ENCODE peak calls at places on chromosomes 6 and 20, in five cellular contexts. One of them, this sample, is unnamed.

GRCh38 chr6:21840428-21840827 is 246.9 kb downstream of the SOX4 start:
- DNase-seq in fibroblast of pulmonary artery: peak
- DNase-seq in GM12865: no peak
- DNase-seq in ascending aorta: no peak
- DNase-seq in sigmoid colon: no peak
- DNase-seq in this sample: no peak

GRCh38 chr6:157605484-157605883 is 217.6 kb upstream of the SNX9 start:
- DNase-seq in fibroblast of pulmonary artery: no peak
- DNase-seq in GM12865: no peak
- DNase-seq in ascending aorta: no peak
- DNase-seq in sigmoid colon: no peak
- DNase-seq in this sample: no peak

GRCh38 chr6:17725083-17725482 is 18.4 kb upstream of the NUP153 start:
- DNase-seq in fibroblast of pulmonary artery: peak
- DNase-seq in GM12865: no peak
- DNase-seq in ascending aorta: no peak
- DNase-seq in sigmoid colon: peak
- DNase-seq in this sample: no peak

GRCh38 chr20:49594143-49594928 is 26.4 kb upstream of the PTGIS start:
- DNase-seq in fibroblast of pulmonary artery: peak
- DNase-seq in GM12865: peak
- DNase-seq in ascending aorta: no peak
- DNase-seq in sigmoid colon: peak
- DNase-seq in this sample: no peak

GRCh38 chr6:33851959-33852358 is 48.2 kb upstream of the MLN start:
- DNase-seq in fibroblast of pulmonary artery: peak
- DNase-seq in GM12865: peak
- DNase-seq in ascending aorta: no peak
- DNase-seq in sigmoid colon: no peak
- DNase-seq in this sample: no peak

GRCh38 chr20:36483919-36484808 is 57.2 kb upstream of the MYL9 start:
- DNase-seq in fibroblast of pulmonary artery: no peak
- DNase-seq in GM12865: peak
- DNase-seq in ascending aorta: no peak
- DNase-seq in sigmoid colon: no peak
- DNase-seq in this sample: no peak

GRCh38 chr6:139981810-139982550 is 607.5 kb upstream of the CITED2 start:
- DNase-seq in fibroblast of pulmonary artery: peak
- DNase-seq in GM12865: peak
- DNase-seq in ascending aorta: no peak
- DNase-seq in sigmoid colon: no peak
- DNase-seq in this sample: no peak

GRCh38 chr20:38692436-38693411 is 31.6 kb upstream of the SLC32A1 start:
- DNase-seq in fibroblast of pulmonary artery: peak
- DNase-seq in GM12865: peak
- DNase-seq in ascending aorta: no peak
- DNase-seq in sigmoid colon: no peak
- DNase-seq in this sample: peak

GRCh38 chr6:139605350-139605749 is 230.9 kb upstream of the CITED2 start:
- DNase-seq in fibroblast of pulmonary artery: peak
- DNase-seq in GM12865: no peak
- DNase-seq in ascending aorta: no peak
- DNase-seq in sigmoid colon: no peak
- DNase-seq in this sample: no peak

GRCh38 chr6:28587746-28588075 is 62.0 kb downstream of the GPX5 start:
- DNase-seq in fibroblast of pulmonary artery: peak
- DNase-seq in GM12865: no peak
- DNase-seq in ascending aorta: no peak
- DNase-seq in sigmoid colon: no peak
- DNase-seq in this sample: no peak

GRCh38 chr6:119348308-119349040 is 1.1 kb downstream of the MAN1A1 start:
- DNase-seq in fibroblast of pulmonary artery: no peak
- DNase-seq in GM12865: peak
- DNase-seq in ascending aorta: no peak
- DNase-seq in sigmoid colon: peak
- DNase-seq in this sample: no peak

GRCh38 chr20:32685541-32686529 is 12.1 kb upstream of the C20orf203 start:
- DNase-seq in fibroblast of pulmonary artery: peak
- DNase-seq in GM12865: no peak
- DNase-seq in ascending aorta: no peak
- DNase-seq in sigmoid colon: no peak
- DNase-seq in this sample: no peak

GRCh38 chr6:116779569-116780164 is 14.1 kb upstream of the FAM162B start:
- DNase-seq in fibroblast of pulmonary artery: peak
- DNase-seq in GM12865: peak
- DNase-seq in ascending aorta: no peak
- DNase-seq in sigmoid colon: no peak
- DNase-seq in this sample: peak

GRCh38 chr20:17969884-17970409 is 1.1 kb downstream of the MGME1 start:
- DNase-seq in fibroblast of pulmonary artery: peak
- DNase-seq in GM12865: peak
- DNase-seq in ascending aorta: no peak
- DNase-seq in sigmoid colon: no peak
- DNase-seq in this sample: no peak

GRCh38 chr20:17968366-17969275 is at the start of the genes MGME1 and SNX5:
- DNase-seq in fibroblast of pulmonary artery: peak
- DNase-seq in GM12865: peak
- DNase-seq in ascending aorta: peak
- DNase-seq in sigmoid colon: peak
- DNase-seq in this sample: peak

GRCh38 chr20:17969276-17969883 is 562 bp downstream of the MGME1 start:
- DNase-seq in fibroblast of pulmonary artery: peak
- DNase-seq in GM12865: peak
- DNase-seq in ascending aorta: no peak
- DNase-seq in sigmoid colon: no peak
- DNase-seq in this sample: no peak

GRCh38 chr20:17971571-17972013 is 2.8 kb downstream of the MGME1 start:
- DNase-seq in fibroblast of pulmonary artery: peak
- DNase-seq in GM12865: no peak
- DNase-seq in ascending aorta: no peak
- DNase-seq in sigmoid colon: no peak
- DNase-seq in this sample: no peak

DNA sequence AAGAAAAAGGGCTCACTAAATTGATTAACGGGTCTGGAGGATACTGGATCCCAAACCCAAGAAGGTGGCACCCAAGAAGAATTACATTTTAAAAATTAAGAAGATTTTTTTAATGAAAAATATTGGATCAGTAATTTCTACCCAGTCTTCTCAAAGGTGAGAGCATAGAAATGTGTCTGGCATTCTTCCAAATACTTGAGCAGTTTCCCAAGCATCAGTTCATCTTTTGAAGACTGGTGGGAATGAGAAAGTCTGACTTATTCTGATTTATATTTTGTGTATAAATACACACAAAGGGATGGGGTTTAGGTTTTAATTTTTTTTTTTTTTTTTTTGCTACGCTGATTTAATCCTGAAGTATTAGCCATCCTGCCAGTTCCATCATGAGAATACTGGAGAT is 3.3 kb downstream of the MGME1 start:
- DNase-seq in fibroblast of pulmonary artery: peak
- DNase-seq in GM12865: no peak
- DNase-seq in ascending aorta: no peak
- DNase-seq in sigmoid colon: no peak
- DNase-seq in this sample: no peak
- H3K4me3 ChIP-seq in fibroblast of pulmonary artery: peak
- H3K4me3 ChIP-seq in GM12865: peak
- H3K4me3 ChIP-seq in ascending aorta: peak
- H3K4me3 ChIP-seq in sigmoid colon: no peak
- H3K4me3 ChIP-seq in this sample: peak

GRCh38 chr6:115485400-115485799 is 575.3 kb downstream of the FRK start:
- DNase-seq in fibroblast of pulmonary artery: no peak
- DNase-seq in GM12865: no peak
- DNase-seq in ascending aorta: no peak
- DNase-seq in sigmoid colon: no peak
- DNase-seq in this sample: no peak
- TF ChIP-seq CTCF in fibroblast of pulmonary artery: no peak
- TF ChIP-seq CTCF in GM12865: no peak
- TF ChIP-seq CTCF in ascending aorta: no peak
- TF ChIP-seq CTCF in sigmoid colon: no peak
- TF ChIP-seq CTCF in this sample: no peak

DNA sequence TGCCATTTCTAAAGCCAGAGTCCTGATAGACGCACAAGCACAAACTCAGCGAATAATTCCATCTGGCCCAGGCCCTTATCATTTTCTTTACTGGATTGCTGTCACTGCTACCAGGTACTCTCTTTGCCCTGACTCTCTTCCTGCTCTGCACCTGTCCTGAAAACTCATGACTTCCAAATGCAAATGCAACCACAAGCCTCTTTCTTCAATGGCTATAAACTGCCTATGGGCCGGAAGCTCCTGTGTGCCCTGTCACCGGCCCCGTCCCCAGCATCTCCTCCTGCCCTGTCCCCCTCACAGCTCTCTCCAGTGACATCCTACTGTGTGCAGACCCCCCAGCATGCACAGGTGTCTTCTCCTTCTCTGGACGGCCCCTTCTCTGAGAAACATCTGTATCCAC is 302.6 kb downstream of the GMDS start:
- DNase-seq in fibroblast of pulmonary artery: no peak
- DNase-seq in GM12865: peak
- DNase-seq in ascending aorta: no peak
- DNase-seq in sigmoid colon: no peak
- DNase-seq in this sample: no peak
- H3K4me3 ChIP-seq in fibroblast of pulmonary artery: no peak
- H3K4me3 ChIP-seq in GM12865: no peak
- H3K4me3 ChIP-seq in ascending aorta: no peak
- H3K4me3 ChIP-seq in sigmoid colon: no peak
- H3K4me3 ChIP-seq in this sample: no peak

DNA sequence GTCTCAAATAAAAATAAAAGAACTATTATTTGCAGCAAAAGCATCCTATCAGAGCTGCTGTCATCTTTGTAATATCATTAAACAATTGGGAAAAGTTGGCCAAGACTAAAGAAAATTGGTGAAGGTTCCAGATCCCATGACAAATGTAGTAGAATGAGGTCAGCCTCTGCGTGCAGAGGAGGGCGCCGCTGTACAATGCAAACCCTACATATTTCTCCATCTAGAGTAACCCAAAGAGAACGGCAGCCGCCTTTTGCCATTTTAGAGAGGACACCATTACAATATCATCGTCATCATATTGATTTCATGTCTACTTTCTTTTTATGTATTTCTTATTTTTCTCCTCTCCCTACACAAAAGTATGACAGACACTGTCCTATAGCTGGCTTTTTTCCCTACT is 59.5 kb downstream of the ZMYND8 start:
- DNase-seq in fibroblast of pulmonary artery: peak
- DNase-seq in GM12865: no peak
- DNase-seq in ascending aorta: no peak
- DNase-seq in sigmoid colon: no peak
- DNase-seq in this sample: no peak
- TF ChIP-seq CTCF in fibroblast of pulmonary artery: no peak
- TF ChIP-seq CTCF in GM12865: no peak
- TF ChIP-seq CTCF in ascending aorta: no peak
- TF ChIP-seq CTCF in sigmoid colon: no peak
- TF ChIP-seq CTCF in this sample: no peak

GRCh38 chr6:15879372-15880261 is 216.8 kb upstream of the DTNBP1 start:
- DNase-seq in fibroblast of pulmonary artery: peak
- DNase-seq in GM12865: peak
- DNase-seq in ascending aorta: no peak
- DNase-seq in sigmoid colon: peak
- DNase-seq in this sample: no peak
- H3K4me3 ChIP-seq in fibroblast of pulmonary artery: no peak
- H3K4me3 ChIP-seq in GM12865: no peak
- H3K4me3 ChIP-seq in ascending aorta: no peak
- H3K4me3 ChIP-seq in sigmoid colon: no peak
- H3K4me3 ChIP-seq in this sample: no peak

GRCh38 chr20:62861732-62862336 is at the start of gene TCFL5:
- DNase-seq in fibroblast of pulmonary artery: peak
- DNase-seq in GM12865: peak
- DNase-seq in ascending aorta: peak
- DNase-seq in sigmoid colon: peak
- DNase-seq in this sample: no peak

GRCh38 chr20:62858059-62858458 is 3.6 kb downstream of the TCFL5 start:
- DNase-seq in fibroblast of pulmonary artery: no peak
- DNase-seq in GM12865: no peak
- DNase-seq in ascending aorta: no peak
- DNase-seq in sigmoid colon: peak
- DNase-seq in this sample: no peak

GRCh38 chr20:62860924-62861691 is 514 bp downstream of the TCFL5 start:
- DNase-seq in fibroblast of pulmonary artery: no peak
- DNase-seq in GM12865: peak
- DNase-seq in ascending aorta: no peak
- DNase-seq in sigmoid colon: no peak
- DNase-seq in this sample: no peak

GRCh38 chr20:62859721-62860120 is 1.9 kb downstream of the TCFL5 start:
- DNase-seq in fibroblast of pulmonary artery: no peak
- DNase-seq in GM12865: no peak
- DNase-seq in ascending aorta: no peak
- DNase-seq in sigmoid colon: no peak
- DNase-seq in this sample: no peak

GRCh38 chr20:62860391-62860923 is 1.2 kb downstream of the TCFL5 start:
- DNase-seq in fibroblast of pulmonary artery: peak
- DNase-seq in GM12865: no peak
- DNase-seq in ascending aorta: no peak
- DNase-seq in sigmoid colon: no peak
- DNase-seq in this sample: no peak
- TF ChIP-seq CTCF in fibroblast of pulmonary artery: peak
- TF ChIP-seq CTCF in GM12865: no peak
- TF ChIP-seq CTCF in ascending aorta: no peak
- TF ChIP-seq CTCF in sigmoid colon: no peak
- TF ChIP-seq CTCF in this sample: peak

GRCh38 chr6:31485063-31485462 is 12.9 kb upstream of the MICB start:
- DNase-seq in fibroblast of pulmonary artery: no peak
- DNase-seq in GM12865: no peak
- DNase-seq in ascending aorta: no peak
- DNase-seq in sigmoid colon: no peak
- DNase-seq in this sample: no peak
- H3K4me3 ChIP-seq in fibroblast of pulmonary artery: no peak
- H3K4me3 ChIP-seq in GM12865: no peak
- H3K4me3 ChIP-seq in ascending aorta: no peak
- H3K4me3 ChIP-seq in sigmoid colon: no peak
- H3K4me3 ChIP-seq in this sample: no peak

GRCh38 chr6:36893976-36894932 is 8.5 kb downstream of the C6orf89 start:
- DNase-seq in fibroblast of pulmonary artery: no peak
- DNase-seq in GM12865: no peak
- DNase-seq in ascending aorta: no peak
- DNase-seq in sigmoid colon: no peak
- DNase-seq in this sample: no peak

DNA sequence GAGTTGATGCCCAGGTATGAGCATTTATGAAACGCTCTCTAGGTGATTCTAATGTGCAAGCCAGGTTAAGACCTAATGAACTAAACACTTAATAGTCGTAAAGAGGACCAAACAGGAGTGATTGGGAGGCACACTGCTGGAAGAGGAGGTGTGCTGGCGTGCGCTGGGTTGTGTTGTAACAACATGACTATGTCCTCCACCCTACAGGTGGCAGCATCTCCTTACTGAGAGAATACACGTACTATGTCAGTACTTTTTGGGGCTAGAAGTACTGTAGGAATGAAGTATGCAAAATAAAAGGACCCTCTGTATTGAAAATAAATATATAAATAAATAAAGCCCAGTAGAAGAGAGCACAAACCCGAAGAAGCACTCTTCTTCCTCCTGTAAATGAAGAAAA is 11.9 kb downstream of the C6orf89 start:
- DNase-seq in fibroblast of pulmonary artery: no peak
- DNase-seq in GM12865: no peak
- DNase-seq in ascending aorta: no peak
- DNase-seq in sigmoid colon: no peak
- DNase-seq in this sample: no peak
- TF ChIP-seq CTCF in fibroblast of pulmonary artery: no peak
- TF ChIP-seq CTCF in GM12865: no peak
- TF ChIP-seq CTCF in ascending aorta: no peak
- TF ChIP-seq CTCF in sigmoid colon: peak
- TF ChIP-seq CTCF in this sample: peak

This sample was measured in kidney epithelial cell.